ENCODE peak calls at places on chromosomes 5 and 9, in five cellular contexts. One of them, this sample, is unnamed.

GRCh38 chr5:68407312-68408239 is 192.0 kb downstream of the PIK3R1 start:
- DNase-seq in GM12865: no peak
- DNase-seq in AG04449: no peak
- DNase-seq in ovary: no peak
- DNase-seq in activated naive CD4-positive, alpha-beta T cell treated with anti-CD3 and anti-CD28 coated beads, Interleukin-2, amount 50 U/mL, for 72 hours: no peak
- DNase-seq in this sample: no peak

GRCh38 chr9:135580664-135581380 is 19.3 kb downstream of the PAEP start:
- DNase-seq in AG04449: no peak
- DNase-seq in GM12865: no peak
- DNase-seq in activated naive CD4-positive, alpha-beta T cell treated with anti-CD3 and anti-CD28 coated beads, Interleukin-2, amount 50 U/mL, for 72 hours: no peak
- DNase-seq in ovary: no peak
- DNase-seq in this sample: no peak

GRCh38 chr5:17374973-17375844 is 122.8 kb upstream of the TAF11L2 start:
- DNase-seq in GM12865: no peak
- DNase-seq in AG04449: no peak
- DNase-seq in activated naive CD4-positive, alpha-beta T cell treated with anti-CD3 and anti-CD28 coated beads, Interleukin-2, amount 50 U/mL, for 72 hours: no peak
- DNase-seq in ovary: no peak
- DNase-seq in this sample: no peak

GRCh38 chr5:135441919-135442318 is 5.2 kb downstream of the DCANP1 start:
- DNase-seq in AG04449: no peak
- DNase-seq in activated naive CD4-positive, alpha-beta T cell treated with anti-CD3 and anti-CD28 coated beads, Interleukin-2, amount 50 U/mL, for 72 hours: no peak
- DNase-seq in ovary: no peak
- DNase-seq in GM12865: no peak
- DNase-seq in this sample: no peak

GRCh38 chr9:132882616-132883015 is 3.9 kb downstream of the SPACA9 start:
- DNase-seq in AG04449: no peak
- DNase-seq in ovary: no peak
- DNase-seq in activated naive CD4-positive, alpha-beta T cell treated with anti-CD3 and anti-CD28 coated beads, Interleukin-2, amount 50 U/mL, for 72 hours: no peak
- DNase-seq in GM12865: no peak
- DNase-seq in this sample: no peak

GRCh38 chr5:111932628-111933027 is 175.6 kb upstream of the NREP start:
- DNase-seq in GM12865: no peak
- DNase-seq in activated naive CD4-positive, alpha-beta T cell treated with anti-CD3 and anti-CD28 coated beads, Interleukin-2, amount 50 U/mL, for 72 hours: no peak
- DNase-seq in AG04449: no peak
- DNase-seq in ovary: no peak
- DNase-seq in this sample: no peak

GRCh38 chr5:111131356-111131755 is 39.2 kb downstream of the WDR36 start:
- DNase-seq in GM12865: no peak
- DNase-seq in activated naive CD4-positive, alpha-beta T cell treated with anti-CD3 and anti-CD28 coated beads, Interleukin-2, amount 50 U/mL, for 72 hours: no peak
- DNase-seq in AG04449: no peak
- DNase-seq in ovary: no peak
- DNase-seq in this sample: no peak

GRCh38 chr9:72844440-72844768 is 108.4 kb downstream of the ALDH1A1 start:
- DNase-seq in AG04449: no peak
- DNase-seq in GM12865: no peak
- DNase-seq in activated naive CD4-positive, alpha-beta T cell treated with anti-CD3 and anti-CD28 coated beads, Interleukin-2, amount 50 U/mL, for 72 hours: no peak
- DNase-seq in ovary: no peak
- DNase-seq in this sample: no peak

GRCh38 chr5:131379723-131380122 is 115.9 kb downstream of the CDC42SE2 start:
- DNase-seq in ovary: no peak
- DNase-seq in activated naive CD4-positive, alpha-beta T cell treated with anti-CD3 and anti-CD28 coated beads, Interleukin-2, amount 50 U/mL, for 72 hours: peak
- DNase-seq in AG04449: no peak
- DNase-seq in GM12865: peak
- DNase-seq in this sample: no peak

GRCh38 chr9:111983484-111983908 is 86.9 kb downstream of the UGCG start:
- DNase-seq in GM12865: peak
- DNase-seq in activated naive CD4-positive, alpha-beta T cell treated with anti-CD3 and anti-CD28 coated beads, Interleukin-2, amount 50 U/mL, for 72 hours: no peak
- DNase-seq in ovary: no peak
- DNase-seq in AG04449: no peak
- DNase-seq in this sample: no peak

GRCh38 chr5:39424751-39425524 is at the start of gene DAB2:
- DNase-seq in activated naive CD4-positive, alpha-beta T cell treated with anti-CD3 and anti-CD28 coated beads, Interleukin-2, amount 50 U/mL, for 72 hours: peak
- DNase-seq in ovary: peak
- DNase-seq in GM12865: no peak
- DNase-seq in AG04449: peak
- DNase-seq in this sample: peak

GRCh38 chr5:148615644-148616283 is 38.6 kb downstream of the HTR4 start:
- DNase-seq in AG04449: no peak
- DNase-seq in GM12865: no peak
- DNase-seq in ovary: no peak
- DNase-seq in activated naive CD4-positive, alpha-beta T cell treated with anti-CD3 and anti-CD28 coated beads, Interleukin-2, amount 50 U/mL, for 72 hours: no peak
- DNase-seq in this sample: no peak

GRCh38 chr9:97557606-97558095 is 56.2 kb downstream of the TMOD1 start:
- DNase-seq in activated naive CD4-positive, alpha-beta T cell treated with anti-CD3 and anti-CD28 coated beads, Interleukin-2, amount 50 U/mL, for 72 hours: no peak
- DNase-seq in AG04449: no peak
- DNase-seq in ovary: peak
- DNase-seq in GM12865: no peak
- DNase-seq in this sample: no peak

GRCh38 chr9:133031496-133031911 is 707 bp downstream of the GTF3C5 start:
- DNase-seq in ovary: no peak
- DNase-seq in GM12865: no peak
- DNase-seq in activated naive CD4-positive, alpha-beta T cell treated with anti-CD3 and anti-CD28 coated beads, Interleukin-2, amount 50 U/mL, for 72 hours: no peak
- DNase-seq in AG04449: no peak
- DNase-seq in this sample: no peak

GRCh38 chr5:125061726-125062125 is 315.3 kb upstream of the ZNF608 start:
- DNase-seq in activated naive CD4-positive, alpha-beta T cell treated with anti-CD3 and anti-CD28 coated beads, Interleukin-2, amount 50 U/mL, for 72 hours: no peak
- DNase-seq in GM12865: no peak
- DNase-seq in AG04449: no peak
- DNase-seq in ovary: no peak
- DNase-seq in this sample: no peak

GRCh38 chr5:2898661-2899060 is 147.2 kb upstream of the IRX2 start:
- DNase-seq in ovary: no peak
- DNase-seq in GM12865: no peak
- DNase-seq in AG04449: no peak
- DNase-seq in activated naive CD4-positive, alpha-beta T cell treated with anti-CD3 and anti-CD28 coated beads, Interleukin-2, amount 50 U/mL, for 72 hours: no peak
- DNase-seq in this sample: no peak

GRCh38 chr5:108432024-108432423 is 50.1 kb upstream of the FBXL17 start:
- DNase-seq in GM12865: no peak
- DNase-seq in AG04449: peak
- DNase-seq in ovary: no peak
- DNase-seq in activated naive CD4-positive, alpha-beta T cell treated with anti-CD3 and anti-CD28 coated beads, Interleukin-2, amount 50 U/mL, for 72 hours: no peak
- DNase-seq in this sample: peak

GRCh38 chr5:43648499-43649124 is 45.6 kb downstream of the NNT start:
- DNase-seq in GM12865: no peak
- DNase-seq in activated naive CD4-positive, alpha-beta T cell treated with anti-CD3 and anti-CD28 coated beads, Interleukin-2, amount 50 U/mL, for 72 hours: no peak
- DNase-seq in AG04449: no peak
- DNase-seq in ovary: no peak
- DNase-seq in this sample: peak

GRCh38 chr5:10400834-10401233 is 40.8 kb upstream of the ROPN1L start:
- DNase-seq in activated naive CD4-positive, alpha-beta T cell treated with anti-CD3 and anti-CD28 coated beads, Interleukin-2, amount 50 U/mL, for 72 hours: no peak
- DNase-seq in ovary: no peak
- DNase-seq in GM12865: peak
- DNase-seq in AG04449: no peak
- DNase-seq in this sample: peak

GRCh38 chr5:111954516-111955337 is 197.7 kb upstream of the NREP start:
- DNase-seq in AG04449: no peak
- DNase-seq in ovary: no peak
- DNase-seq in activated naive CD4-positive, alpha-beta T cell treated with anti-CD3 and anti-CD28 coated beads, Interleukin-2, amount 50 U/mL, for 72 hours: no peak
- DNase-seq in GM12865: peak
- DNase-seq in this sample: no peak

GRCh38 chr9:91817493-91818225 is 132.4 kb downstream of the ROR2 start:
- DNase-seq in ovary: peak
- DNase-seq in GM12865: no peak
- DNase-seq in activated naive CD4-positive, alpha-beta T cell treated with anti-CD3 and anti-CD28 coated beads, Interleukin-2, amount 50 U/mL, for 72 hours: no peak
- DNase-seq in AG04449: peak
- DNase-seq in this sample: peak

GRCh38 chr5:17398439-17398838 is 99.6 kb upstream of the TAF11L2 start:
- DNase-seq in ovary: no peak
- DNase-seq in GM12865: no peak
- DNase-seq in activated naive CD4-positive, alpha-beta T cell treated with anti-CD3 and anti-CD28 coated beads, Interleukin-2, amount 50 U/mL, for 72 hours: no peak
- DNase-seq in AG04449: peak
- DNase-seq in this sample: peak

GRCh38 chr5:138903113-138903789 is 28.1 kb upstream of the LRRTM2 start:
- DNase-seq in GM12865: no peak
- DNase-seq in AG04449: peak
- DNase-seq in ovary: no peak
- DNase-seq in activated naive CD4-positive, alpha-beta T cell treated with anti-CD3 and anti-CD28 coated beads, Interleukin-2, amount 50 U/mL, for 72 hours: no peak
- DNase-seq in this sample: no peak

This sample was measured in BJ.